ENCODE peak calls at places on chromosomes 7 and 10, in five cellular contexts. O, D, I, W and A are unnamed samples.

GRCh38 chr7:34322841-34323240 is 335.2 kb upstream of the NPSR1 start:
- DNase-seq in W (no peak), I (no peak), O (no peak), D (no peak), A (no peak)

GRCh38 chr7:155009570-155010157 is 6.7 kb upstream of the PAXIP1 start:
- DNase-seq in O (no peak), W (peak), D (no peak), I (peak), A (no peak)

GRCh38 chr7:85191383-85191782 is 4.5 kb upstream of the SEMA3D start:
- DNase-seq in W (peak), O (peak), D (no peak), I (peak), A (no peak)

GRCh38 chr7:51587600-51587999 is 271.0 kb upstream of the COBL start:
- DNase-seq in W (no peak), I (no peak), D (no peak), O (no peak), A (no peak)

GRCh38 chr7:82050792-82051191 is 280.9 kb upstream of the HGF start:
- DNase-seq in I (no peak), O (peak), D (no peak), W (peak), A (peak)

GRCh38 chr10:58517481-58518355 is 5.0 kb downstream of the BICC1 start:
- DNase-seq in I (no peak), D (no peak), W (no peak), O (no peak), A (no peak)

GRCh38 chr7:26696978-26697377 is 167.4 kb downstream of the SKAP2 start:
- DNase-seq in W (no peak), I (no peak), O (no peak), D (no peak), A (no peak)

GRCh38 chr10:104501864-104502579 is 139.1 kb upstream of the SORCS3 start:
- DNase-seq in I (no peak), O (no peak), W (no peak), D (peak), A (no peak)

GRCh38 chr10:100997364-100998182 is 2.0 kb upstream of the LZTS2 start:
- DNase-seq in D (peak), I (peak), O (peak), W (peak), A (peak)

GRCh38 chr7:2823124-2823523 is 21.0 kb downstream of the GNA12 start:
- DNase-seq in I (no peak), D (no peak), O (no peak), W (no peak), A (no peak)
- H2AK5ac ChIP-seq in I (no peak), D (no peak), O (peak), W (peak), A (no peak)

DNA sequence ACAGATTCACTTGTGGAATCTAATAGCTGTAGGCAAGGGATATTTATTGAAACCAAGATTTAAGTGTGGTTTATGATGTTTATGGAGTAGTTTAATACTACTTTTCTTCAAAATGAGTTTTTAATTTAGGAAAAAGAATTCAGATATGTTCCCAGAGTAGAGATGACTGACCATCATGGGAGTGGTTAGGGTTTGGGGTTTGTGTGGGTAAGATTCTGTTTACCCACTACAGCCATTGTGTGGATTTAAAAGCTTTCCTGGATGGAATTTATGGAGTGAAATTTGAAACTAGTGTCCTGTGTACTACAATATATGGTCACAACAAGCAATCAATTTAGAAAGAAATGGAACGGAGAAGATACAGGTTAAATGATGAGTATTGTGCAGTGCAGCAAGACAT is 453.5 kb downstream of the AUTS2 start:
- DNase-seq in I (no peak), O (no peak), D (no peak), W (no peak), A (no peak)
- H3K4me3 ChIP-seq in I (no peak), O (no peak), D (no peak), W (no peak), A (no peak)

GRCh38 chr7:74606909-74607255 is 50.6 kb upstream of the GTF2I start:
- DNase-seq in I (no peak), D (no peak), W (no peak), O (no peak), A (no peak)
- H4K8ac ChIP-seq in I (no peak), D (no peak), W (peak), O (peak), A (no peak)

GRCh38 chr10:44975487-44976331 is 2.9 kb downstream of the DEPP1 start:
- DNase-seq in I (peak), W (peak), O (peak), D (no peak), A (no peak)

GRCh38 chr10:44974628-44975431 is 3.8 kb downstream of the DEPP1 start:
- DNase-seq in I (peak), D (peak), O (no peak), W (peak), A (peak)

GRCh38 chr10:44977287-44978212 is 1.1 kb downstream of the DEPP1 start:
- DNase-seq in I (no peak), W (no peak), D (no peak), O (no peak), A (no peak)

GRCh38 chr10:44978213-44978569 is 418 bp downstream of the DEPP1 start:
- DNase-seq in D (no peak), W (no peak), O (no peak), I (no peak), A (peak)

DNA sequence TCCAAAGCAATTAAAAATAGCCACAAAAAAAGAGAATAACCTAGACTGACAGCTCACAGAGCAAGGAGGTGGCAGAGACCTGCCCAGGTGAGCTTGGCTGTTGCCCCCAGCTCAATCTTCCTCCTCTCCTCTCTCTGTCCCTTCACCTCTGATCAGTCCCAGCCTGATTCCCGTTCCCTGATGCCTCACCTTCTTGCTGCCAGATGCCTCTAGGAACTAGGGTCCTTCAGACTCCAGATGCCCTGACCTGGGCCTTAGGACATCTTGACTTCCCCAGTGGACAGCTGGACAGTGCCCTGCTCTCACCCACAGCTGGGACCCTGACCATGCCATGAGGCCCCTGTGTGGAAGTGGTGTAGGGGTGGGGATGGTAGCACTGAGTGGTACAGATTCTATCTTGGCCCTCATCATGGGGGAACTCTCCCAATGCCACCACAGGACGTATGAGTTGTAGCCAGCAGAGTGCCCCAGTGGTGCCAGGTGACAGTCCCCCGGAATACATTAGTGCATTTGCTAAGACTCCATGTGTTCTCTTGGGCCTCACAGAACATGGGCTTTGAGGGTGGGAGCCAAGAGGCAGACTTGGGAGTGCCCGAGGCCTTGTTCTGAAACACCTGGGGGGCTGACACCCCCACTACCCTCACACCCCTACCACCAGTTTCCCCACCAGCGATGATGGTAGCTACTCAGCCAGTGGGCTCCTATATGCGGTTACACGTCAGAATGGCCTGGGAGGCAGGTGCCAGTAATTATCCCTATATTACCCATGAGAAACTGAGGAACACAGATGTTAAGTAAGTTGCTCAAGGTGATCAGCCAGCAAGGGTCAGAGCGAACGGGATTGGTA is 2.0 kb downstream of the DEPP1 start:
- DNase-seq in I (no peak), W (no peak), O (no peak), D (no peak), A (no peak)
- H2AK5ac ChIP-seq in I (peak), W (peak), O (peak), D (peak), A (no peak)

DNA sequence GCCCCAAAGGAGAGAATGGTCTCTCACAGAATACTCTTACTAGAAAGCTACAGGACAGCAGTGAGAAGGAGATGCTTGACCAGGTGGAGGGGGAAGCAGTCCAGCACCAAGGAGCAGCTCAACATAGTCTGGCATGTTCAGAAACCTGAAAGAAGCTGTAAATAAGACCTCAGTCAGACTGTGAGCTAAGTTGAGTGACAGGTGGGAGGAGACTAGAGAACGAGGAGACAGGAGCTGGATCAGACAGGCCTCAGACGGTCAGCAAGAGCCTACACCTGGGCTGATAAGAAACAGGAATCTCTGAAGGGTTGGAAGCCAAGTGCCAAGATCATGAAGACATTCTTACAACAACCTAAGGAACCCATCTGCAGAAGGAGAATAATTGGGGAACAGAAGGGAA is 54.5 kb downstream of the ELMO1 start:
- DNase-seq in W (no peak), O (no peak), I (peak), D (no peak), A (no peak)
- H3K4me3 ChIP-seq in W (no peak), O (no peak), I (no peak), D (no peak), A (no peak)

DNA sequence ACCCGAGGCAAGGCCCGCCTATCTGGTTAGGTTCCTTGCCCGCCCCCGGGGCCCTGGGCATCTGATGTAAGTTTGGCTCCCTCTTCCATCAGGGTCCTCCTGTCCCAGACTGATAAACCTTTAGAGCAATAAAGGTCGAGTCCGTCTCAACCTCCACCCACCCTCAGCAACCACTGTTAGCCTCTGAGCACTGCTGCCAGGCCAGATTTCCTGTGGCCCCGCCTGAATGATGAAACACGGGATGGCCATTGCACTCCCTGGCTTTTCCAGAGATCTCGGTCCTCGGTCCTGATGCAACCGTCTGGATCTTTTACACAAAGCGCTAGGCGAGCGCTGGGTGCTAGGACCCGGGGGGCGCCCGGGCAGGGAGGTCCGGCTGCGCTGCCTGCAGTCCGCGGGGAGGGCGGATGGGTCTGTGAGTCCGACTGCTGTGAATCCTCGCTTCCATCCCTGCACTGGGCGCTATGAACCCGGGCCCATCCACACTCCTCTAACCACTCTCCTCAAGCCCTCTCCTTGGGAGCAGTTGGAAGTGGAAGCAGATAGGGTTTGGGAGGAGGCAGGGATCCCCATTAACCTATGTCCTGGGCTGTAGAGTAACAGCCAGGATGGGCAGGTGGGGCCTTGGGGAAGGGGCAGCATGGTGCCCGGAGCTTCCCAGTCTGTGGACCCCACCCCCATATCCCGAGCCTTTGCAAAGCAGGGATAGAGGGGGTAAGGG is 875 bp upstream of the DDIT4 start:
- DNase-seq in O (peak), D (peak), I (peak), W (peak), A (peak)
- H4K8ac ChIP-seq in O (peak), D (no peak), I (no peak), W (peak), A (peak)

DNA sequence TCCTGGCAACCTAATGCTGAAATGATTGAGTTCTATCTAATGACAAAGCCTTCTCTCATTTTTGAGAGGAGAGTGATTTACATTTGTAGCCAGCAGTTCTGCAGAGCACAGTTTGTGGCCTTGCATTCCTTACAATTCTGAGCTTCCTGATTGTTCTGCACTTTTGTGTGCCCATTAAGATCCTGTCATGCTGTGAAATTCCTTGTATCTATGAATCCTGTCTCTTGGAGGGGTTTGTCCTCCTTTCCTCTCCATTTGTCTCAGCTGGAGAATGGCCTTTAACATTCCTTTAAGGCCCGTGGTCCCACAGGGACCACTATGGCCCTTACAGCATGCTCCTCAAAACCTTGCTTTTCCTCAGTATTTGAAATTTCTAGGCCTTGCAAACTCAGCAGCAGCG is 10.4 kb downstream of the KLHL7 start:
- DNase-seq in W (no peak), O (no peak), D (peak), I (peak), A (no peak)
- H2AK5ac ChIP-seq in W (no peak), O (no peak), D (no peak), I (no peak), A (no peak)